ENCODE peak calls at places on chromosomes 16 and 17, in nine cellular contexts. Y is Peyer's patch, X is breast epithelium, I is K562, G is ovary, W is IMR-90, S is stomach, O is prostate gland, Q is H1. L is an unnamed sample.

GRCh38 chr17:82726427-82726826 is 9.0 kb upstream of the FN3K start:
- DNase-seq in Y (no peak), X (no peak), I (no peak), G (no peak), W (no peak), S (no peak), O (no peak), Q (no peak), L (no peak)

GRCh38 chr16:85436636-85437160 is 176.4 kb upstream of the GSE1 start:
- DNase-seq in Y (peak), X (no peak), I (peak), G (no peak), W (no peak), S (peak), O (peak), Q (peak), L (no peak)

GRCh38 chr17:10623786-10624338 is 33.2 kb downstream of the MYH3 start:
- DNase-seq in Y (no peak), X (no peak), I (no peak), G (no peak), W (no peak), S (no peak), O (no peak), Q (no peak), L (no peak)

GRCh38 chr16:29807426-29808218 is 1.3 kb downstream of the MAZ start:
- DNase-seq in Y (peak), X (peak), I (peak), G (peak), W (peak), S (peak), O (peak), Q (peak), L (peak)

GRCh38 chr17:8056232-8056975 is 17.5 kb downstream of the ALOX15B start:
- DNase-seq in Y (peak), X (no peak), I (no peak), G (no peak), W (peak), S (peak), O (peak), Q (no peak), L (peak)

GRCh38 chr16:67431077-67431804 is at the start of gene HSD11B2:
- DNase-seq in Y (peak), X (peak), I (peak), G (peak), W (peak), S (peak), O (peak), Q (peak), L (peak)

GRCh38 chr16:11869657-11870228 is 18.4 kb upstream of the RSL1D1 start:
- DNase-seq in Y (no peak), X (no peak), I (no peak), G (no peak), W (no peak), S (no peak), O (no peak), Q (no peak), L (no peak)

GRCh38 chr16:88928405-88929375 is 48.3 kb downstream of the CBFA2T3 start:
- DNase-seq in Y (no peak), X (no peak), I (no peak), G (no peak), W (no peak), S (peak), O (no peak), Q (no peak), L (no peak)

GRCh38 chr16:30186444-30186781 is 3.0 kb downstream of the CORO1A start:
- DNase-seq in Y (no peak), X (no peak), I (no peak), G (no peak), W (no peak), S (no peak), O (no peak), Q (no peak), L (no peak)

GRCh38 chr16:74991593-74992403 is 6.9 kb upstream of the WDR59 start:
- DNase-seq in Y (peak), X (no peak), I (peak), G (no peak), W (no peak), S (no peak), O (no peak), Q (no peak), L (no peak)

GRCh38 chr16:2954647-2955381 is 9.3 kb upstream of the KREMEN2 start:
- DNase-seq in Y (no peak), X (no peak), I (no peak), G (no peak), W (no peak), S (no peak), O (no peak), Q (no peak), L (no peak)

GRCh38 chr16:88376053-88376834 is 6.5 kb upstream of the ZNF469 start:
- DNase-seq in Y (no peak), X (no peak), I (no peak), G (no peak), W (no peak), S (no peak), O (no peak), Q (no peak), L (no peak)

GRCh38 chr16:29318037-29318436 is 88.5 kb downstream of the NPIPB11 start:
- DNase-seq in Y (peak), X (no peak), I (no peak), G (no peak), W (no peak), S (no peak), O (no peak), Q (peak), L (peak)

DNA sequence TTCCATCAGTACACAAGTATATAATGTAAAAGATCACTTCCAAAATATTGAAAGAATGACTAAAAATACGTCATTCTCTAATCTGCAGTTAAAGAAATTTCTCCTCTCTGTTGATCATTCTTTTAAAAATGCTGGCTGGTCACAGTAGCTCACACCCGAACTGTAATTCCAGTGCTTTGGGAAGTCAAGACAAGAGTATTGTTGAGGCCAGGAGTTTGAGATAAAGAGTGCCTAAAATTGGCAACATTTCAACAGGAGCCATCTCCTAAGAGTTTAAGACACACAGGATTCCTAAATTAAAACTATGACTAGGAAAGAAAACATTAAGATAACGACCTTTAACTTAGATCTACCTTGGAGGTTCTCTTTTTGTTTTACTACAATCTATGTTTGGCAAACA is 4.5 kb upstream of the USP32 start:
- DNase-seq in Y (no peak), X (no peak), I (no peak), G (no peak), W (no peak), S (no peak), O (no peak), Q (no peak), L (no peak)
- TF ChIP-seq POLR2A in Y (no peak), X (no peak), I (no peak), G (no peak), W (no peak), S (no peak), O (no peak), Q (no peak), L (no peak)

DNA sequence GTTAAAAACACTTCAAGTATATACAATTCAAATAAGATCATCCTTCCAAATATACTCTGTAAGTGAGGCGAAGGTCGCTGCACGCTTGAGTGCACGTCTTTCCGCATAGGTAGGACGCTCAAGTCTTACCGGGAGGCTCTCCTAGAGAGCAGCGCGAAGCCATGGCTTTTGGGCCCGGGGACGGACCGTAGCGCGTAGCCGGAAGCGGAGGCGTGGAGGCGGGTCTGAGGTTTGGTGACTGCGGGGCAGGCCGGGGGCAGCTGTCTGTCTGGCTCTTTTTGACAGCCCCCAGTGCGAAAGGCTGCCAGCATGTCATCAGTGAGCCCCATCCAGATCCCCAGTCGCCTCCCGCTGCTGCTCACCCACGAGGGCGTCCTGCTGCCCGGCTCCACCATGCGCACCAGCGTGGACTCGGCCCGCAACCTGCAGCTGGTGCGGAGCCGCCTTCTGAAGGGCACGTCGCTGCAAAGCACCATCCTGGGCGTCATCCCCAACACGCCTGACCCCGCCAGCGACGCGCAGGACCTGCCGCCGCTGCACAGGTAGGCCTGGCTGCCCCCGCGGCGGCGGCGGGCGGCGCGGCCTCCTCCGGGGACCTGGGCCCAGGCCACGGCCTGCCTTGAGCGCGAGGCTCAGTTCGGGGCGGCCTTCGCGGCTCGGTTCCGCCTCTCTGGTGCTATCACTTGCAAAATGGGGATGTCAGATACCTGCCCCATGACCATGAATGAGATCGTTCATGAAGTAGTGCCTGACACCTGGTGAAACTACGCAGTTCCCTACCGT is at the start of gene LONP2:
- DNase-seq in Y (peak), X (peak), I (peak), G (peak), W (peak), S (peak), O (peak), Q (peak), L (peak)
- TF ChIP-seq POLR2A in Y (peak), X (no peak), I (peak), G (peak), W (peak), S (no peak), O (peak), Q (no peak), L (peak)

DNA sequence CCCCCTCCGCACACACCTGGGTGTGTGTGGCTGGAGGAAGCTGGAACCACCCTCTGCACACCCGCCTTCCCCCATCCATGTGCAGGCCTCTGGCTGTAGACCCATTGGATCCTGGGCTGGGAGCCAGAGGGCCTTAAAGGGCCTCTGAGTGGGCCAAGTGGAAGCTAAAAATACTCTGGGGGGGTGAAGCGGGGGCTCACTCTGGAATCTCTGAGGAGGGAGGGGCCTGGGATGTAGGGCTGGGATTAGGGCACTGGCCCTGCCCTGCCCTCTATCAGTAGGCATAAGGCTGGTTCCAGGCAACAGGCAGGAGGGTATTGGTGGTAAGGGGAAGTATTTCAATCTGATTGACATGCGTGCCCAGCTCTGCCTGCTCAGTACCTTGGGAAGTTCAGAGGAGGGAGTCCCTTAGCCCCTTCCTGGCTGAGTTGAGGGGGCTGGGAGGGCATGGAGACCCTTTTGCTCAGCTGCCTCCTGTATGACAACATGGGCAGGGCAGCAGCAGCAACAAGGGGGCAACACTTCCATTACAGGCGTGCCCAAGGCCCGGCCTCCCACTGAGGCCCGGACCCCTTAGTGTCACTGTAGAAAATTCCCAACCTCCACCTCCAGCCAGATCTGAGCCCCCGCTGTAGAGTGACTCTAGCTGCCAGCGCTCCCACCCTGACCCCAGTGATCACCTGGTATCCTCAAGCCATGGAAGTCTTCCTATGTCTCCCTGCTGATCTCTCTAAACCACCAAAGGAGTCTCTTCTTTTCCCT is 5.2 kb downstream of the ITGA3 start:
- DNase-seq in Y (no peak), X (no peak), I (no peak), G (peak), W (peak), S (peak), O (peak), Q (no peak), L (no peak)
- TF ChIP-seq POLR2A in Y (no peak), X (no peak), I (no peak), G (no peak), W (no peak), S (no peak), O (no peak), Q (no peak), L (no peak)

GRCh38 chr16:4883501-4883900 is 36.2 kb downstream of the UBN1 start:
- DNase-seq in Y (no peak), X (no peak), I (no peak), G (no peak), W (no peak), S (no peak), O (no peak), Q (no peak), L (no peak)
- TF ChIP-seq POLR2A in Y (no peak), X (no peak), I (no peak), G (no peak), W (no peak), S (no peak), O (no peak), Q (no peak), L (no peak)

GRCh38 chr17:81553616-81554181 is 1.5 kb upstream of the FAAP100 start:
- DNase-seq in Y (no peak), X (no peak), I (peak), G (peak), W (peak), S (no peak), O (no peak), Q (no peak), L (peak)

GRCh38 chr17:81553018-81553615 is 964 bp upstream of the FAAP100 start:
- DNase-seq in Y (peak), X (peak), I (peak), G (peak), W (peak), S (peak), O (peak), Q (peak), L (peak)

GRCh38 chr17:81551458-81552243 is 502 bp downstream of the FAAP100 start:
- DNase-seq in Y (peak), X (no peak), I (peak), G (no peak), W (peak), S (no peak), O (no peak), Q (no peak), L (peak)

GRCh38 chr17:81550830-81551457 is 1.2 kb downstream of the FAAP100 start:
- DNase-seq in Y (no peak), X (no peak), I (no peak), G (no peak), W (no peak), S (no peak), O (no peak), Q (no peak), L (no peak)

DNA sequence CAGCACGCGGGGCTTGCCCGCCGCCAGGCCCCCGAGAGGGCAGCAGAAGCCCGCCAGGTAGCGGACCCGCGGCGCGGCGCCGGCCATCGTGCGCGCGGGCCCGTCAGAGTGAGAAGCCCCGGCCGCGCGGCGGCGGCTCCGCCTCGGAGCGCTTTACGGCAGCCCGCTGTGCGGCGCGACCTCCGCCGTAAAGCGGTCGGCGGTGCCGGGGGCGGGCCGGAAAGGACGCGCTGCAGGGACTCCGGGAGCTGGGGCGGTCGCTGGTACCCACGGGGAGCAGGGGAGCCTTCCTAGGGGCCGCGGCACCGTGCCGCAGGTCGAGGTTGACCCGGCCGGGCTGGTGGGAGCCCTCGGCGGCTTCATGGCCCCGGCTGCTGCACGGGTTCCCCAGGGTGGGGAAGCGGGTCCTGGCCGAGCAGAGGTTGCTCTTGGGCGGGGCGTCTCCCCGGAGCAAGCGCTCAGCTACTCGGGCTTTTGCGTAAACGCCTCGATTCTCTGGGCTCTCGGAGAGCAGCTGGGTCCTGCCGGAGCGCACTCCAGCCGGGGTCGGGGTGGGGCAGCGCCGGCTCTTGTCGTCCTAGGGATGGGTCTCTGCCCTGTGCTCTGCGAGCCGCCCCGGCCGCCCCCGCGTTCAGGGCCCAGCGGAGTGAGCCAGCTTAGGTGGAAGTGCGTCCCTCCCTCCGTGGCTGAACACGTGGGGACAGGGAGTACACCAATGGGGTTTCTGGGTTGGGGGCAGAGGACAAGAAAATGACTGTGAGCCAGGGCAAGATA is at the start of gene FAAP100:
- DNase-seq in Y (peak), X (peak), I (peak), G (peak), W (peak), S (peak), O (peak), Q (peak), L (peak)
- TF ChIP-seq POLR2A in Y (peak), X (no peak), I (peak), G (peak), W (peak), S (no peak), O (peak), Q (no peak), L (peak)

DNA sequence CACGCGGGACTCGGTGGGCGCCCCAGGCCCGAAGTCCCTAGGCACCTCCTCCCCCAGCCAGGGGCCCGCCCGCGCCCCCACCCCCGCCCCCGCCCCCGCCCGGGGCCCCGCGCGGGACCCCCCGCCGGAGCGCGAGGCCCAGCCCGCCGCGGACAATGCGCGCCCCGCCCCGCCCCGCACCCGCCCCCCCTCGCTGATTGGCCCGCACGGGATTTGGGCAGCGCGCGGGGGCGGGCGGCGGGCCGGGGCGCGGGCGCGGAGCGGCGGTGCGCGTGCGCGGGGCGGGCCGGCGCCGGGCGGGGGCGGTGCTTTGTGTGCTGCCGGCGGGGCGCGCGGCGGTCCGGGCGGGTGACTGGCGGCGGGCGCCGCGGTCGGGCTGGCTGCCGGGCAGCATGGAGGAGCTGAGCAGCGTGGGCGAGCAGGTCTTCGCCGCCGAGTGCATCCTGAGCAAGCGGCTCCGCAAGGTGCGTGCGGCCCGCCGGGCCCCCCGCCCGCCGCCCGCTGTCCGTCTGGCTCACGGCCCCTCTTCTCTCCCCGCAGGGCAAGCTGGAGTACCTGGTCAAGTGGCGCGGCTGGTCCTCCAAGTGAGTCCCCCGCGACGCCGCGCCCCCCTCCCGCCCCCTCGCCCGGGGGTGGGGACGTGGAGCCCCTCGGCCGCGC is at the start of gene CBX2:
- DNase-seq in Y (peak), X (no peak), I (peak), G (peak), W (peak), S (peak), O (peak), Q (peak), L (peak)
- TF ChIP-seq POLR2A in Y (no peak), X (no peak), I (no peak), G (no peak), W (no peak), S (no peak), O (no peak), Q (peak), L (peak)

L was measured in NB4.